ENCODE peak calls at places on chromosomes 7 and 10, in four cellular contexts. V is K562, C is Panc1, Q is HCT116. L is an unnamed sample.

GRCh38 chr10:1115262-1115955 is 59.2 kb downstream of the WDR37 start:
- DNase-seq in V (no peak), C (no peak), Q (no peak), L (no peak)

GRCh38 chr7:136869006-136869961 is 832 bp downstream of the CHRM2 start:
- DNase-seq in V (no peak), C (no peak), Q (no peak), L (no peak)

GRCh38 chr10:132139526-132139925 is 47.2 kb upstream of the DPYSL4 start:
- DNase-seq in V (no peak), C (no peak), Q (no peak), L (no peak)

GRCh38 chr10:92440578-92440977 is 133.3 kb downstream of the IDE start:
- DNase-seq in V (no peak), C (no peak), Q (no peak), L (no peak)

GRCh38 chr7:2613926-2614613 is 17.7 kb upstream of the TTYH3 start:
- DNase-seq in V (no peak), C (no peak), Q (no peak), L (no peak)

GRCh38 chr10:7432884-7433726 is 22.3 kb upstream of the SFMBT2 start:
- DNase-seq in V (no peak), C (no peak), Q (no peak), L (no peak)

GRCh38 chr7:135645296-135645904 is 16.9 kb upstream of the STMP1 start:
- DNase-seq in V (peak; percentile 52), C (no peak), Q (peak; percentile 40), L (peak; percentile 31)

GRCh38 chr10:7285545-7286322 is 125.1 kb downstream of the SFMBT2 start:
- DNase-seq in V (no peak), C (no peak), Q (no peak), L (no peak)

GRCh38 chr10:71396084-71396713 is 521 bp upstream of the CDH23 start:
- DNase-seq in V (peak; percentile 63), C (no peak), Q (no peak), L (no peak)

GRCh38 chr7:51467384-51468017 is 150.9 kb upstream of the COBL start:
- DNase-seq in V (no peak), C (no peak), Q (no peak), L (no peak)

GRCh38 chr10:47030191-47030698 is 119.0 kb downstream of the PTPN20 start:
- DNase-seq in V (no peak), C (no peak), Q (no peak), L (no peak)

GRCh38 chr10:110376021-110376773 is 71.5 kb upstream of the SMNDC1 start:
- DNase-seq in V (peak; percentile 29), C (no peak), Q (no peak), L (peak; percentile 43)

GRCh38 chr10:72146559-72147323 is 58.4 kb upstream of the SPOCK2 start:
- DNase-seq in V (no peak), C (no peak), Q (no peak), L (no peak)

GRCh38 chr7:80133361-80134104 is 1.1 kb upstream of the GNAI1 start:
- DNase-seq in V (no peak), C (no peak), Q (no peak), L (peak; percentile 16)

GRCh38 chr7:147182859-147183258 is 1066.3 kb downstream of the CNTNAP2 start:
- DNase-seq in V (no peak), C (no peak), Q (no peak), L (no peak)

GRCh38 chr7:158683541-158683940 is 21.1 kb downstream of the NCAPG2 start:
- DNase-seq in V (no peak), C (no peak), Q (no peak), L (peak; percentile 16)

GRCh38 chr7:82036146-82036886 is 266.5 kb upstream of the HGF start:
- DNase-seq in V (no peak), C (no peak), Q (no peak), L (no peak)

GRCh38 chr10:9814285-9814866 is 1203.3 kb upstream of the CELF2 start:
- DNase-seq in V (no peak), C (no peak), Q (no peak), L (no peak)

GRCh38 chr7:66430164-66430545 is 198.5 kb upstream of the KCTD7 start:
- DNase-seq in V (no peak), C (no peak), Q (no peak), L (peak; percentile 3)

GRCh38 chr10:109591631-109592030 is 331.7 kb downstream of the XPNPEP1 start:
- DNase-seq in V (no peak), C (no peak), Q (no peak), L (no peak)

GRCh38 chr10:17026686-17027485 is 102.7 kb downstream of the CUBN start:
- DNase-seq in V (no peak), C (no peak), Q (no peak), L (no peak)

GRCh38 chr7:47935336-47935735 is 12.9 kb downstream of the PKD1L1 start:
- DNase-seq in V (no peak), C (no peak), Q (no peak), L (no peak)

GRCh38 chr7:111735661-111736323 is 173.5 kb upstream of the IMMP2L start:
- DNase-seq in V (peak; percentile 89), C (peak; percentile 46), Q (peak; percentile 52), L (peak; percentile 64)

GRCh38 chr10:128044186-128044585 is 82.0 kb downstream of the MKI67 start:
- DNase-seq in V (no peak), C (no peak), Q (no peak), L (no peak)

GRCh38 chr10:89702121-89702480 is 711 bp downstream of the KIF20B start:
- DNase-seq in V (peak; percentile 9), C (peak; percentile 30), Q (no peak), L (peak; percentile 11)

GRCh38 chr10:52951819-52952218 is 179.2 kb upstream of the MBL2 start:
- DNase-seq in V (peak; percentile 16), C (no peak), Q (no peak), L (peak; percentile 59)

GRCh38 chr7:90749774-90750173 is 153.7 kb downstream of the CDK14 start:
- DNase-seq in V (no peak), C (no peak), Q (no peak), L (peak; percentile 31)

GRCh38 chr10:3397846-3398245 is 225.3 kb upstream of the PITRM1 start:
- DNase-seq in V (no peak), C (no peak), Q (no peak), L (no peak)

GRCh38 chr10:3400368-3400767 is 227.8 kb upstream of the PITRM1 start:
- DNase-seq in V (no peak), C (no peak), Q (no peak), L (no peak)

GRCh38 chr10:3399756-3400155 is 227.2 kb upstream of the PITRM1 start:
- DNase-seq in V (no peak), C (no peak), Q (no peak), L (no peak)

GRCh38 chr10:3397231-3397630 is 224.6 kb upstream of the PITRM1 start:
- DNase-seq in V (no peak), C (peak; percentile 22), Q (no peak), L (no peak)

DNA sequence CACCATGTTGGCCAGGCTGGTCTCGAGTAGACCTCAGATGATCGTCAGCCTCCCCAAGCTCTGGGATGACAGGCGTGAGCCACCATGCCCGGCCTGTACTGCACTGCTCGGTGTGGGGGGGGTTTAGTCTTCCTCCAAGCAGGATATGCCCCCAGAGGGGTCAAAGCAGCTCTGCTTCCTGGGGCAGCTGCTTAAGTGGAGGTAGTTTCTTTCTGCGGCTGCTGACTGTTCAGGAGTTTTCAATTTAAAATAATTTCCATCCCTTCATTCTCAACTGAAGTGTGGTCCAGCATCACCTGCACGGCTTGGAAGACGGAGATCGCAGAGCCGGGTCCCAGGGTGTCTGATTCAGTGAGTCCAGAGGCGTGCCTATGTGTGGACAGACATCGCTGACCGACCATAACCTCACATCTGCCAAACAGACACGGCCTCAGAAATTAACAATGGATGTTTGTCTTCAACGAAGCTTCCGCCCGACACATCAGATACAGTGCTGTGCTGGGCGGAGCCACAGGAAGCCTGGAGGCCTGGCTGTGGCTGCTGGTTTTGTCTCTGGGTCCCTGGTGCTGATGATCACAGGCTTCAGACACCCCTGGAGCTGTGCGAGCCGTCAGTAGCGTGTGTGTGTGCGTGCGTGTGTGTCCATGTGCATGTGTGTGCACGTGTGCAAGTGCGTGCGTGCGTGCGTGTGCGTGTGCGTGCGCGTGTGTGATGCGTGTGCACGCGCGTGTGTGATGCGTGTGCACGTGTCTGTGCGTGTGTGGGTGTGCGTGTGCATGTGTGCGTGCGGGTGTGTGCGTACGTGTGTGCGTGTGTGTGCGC is 226.5 kb upstream of the PITRM1 start:
- DNase-seq in V (no peak), C (no peak), Q (no peak), L (peak; percentile 84)
- TF ChIP-seq TCF7L2 in V (no peak), C (no peak), Q (no peak), L (no peak)

DNA sequence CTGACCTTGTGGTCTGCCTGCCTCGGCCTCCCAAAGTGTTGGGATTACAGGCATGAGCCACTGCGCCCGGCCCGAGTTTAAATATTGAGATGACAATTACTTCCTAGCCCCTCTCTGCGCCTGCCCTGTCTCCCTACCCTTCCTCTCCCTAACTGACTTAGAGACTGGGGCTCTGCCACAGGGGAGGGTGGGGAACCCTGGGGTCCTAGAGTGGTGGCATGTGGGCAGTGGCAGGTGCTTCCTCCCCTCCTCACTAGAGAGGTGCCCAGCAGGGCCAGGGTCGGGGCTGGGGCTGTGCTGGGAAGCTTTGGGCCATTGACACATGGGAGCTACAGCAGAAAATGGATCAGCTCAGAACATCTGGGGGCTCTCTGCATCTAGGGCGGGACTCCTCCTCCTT is 7.0 kb upstream of the ACHE start:
- DNase-seq in V (no peak), C (no peak), Q (no peak), L (no peak)
- TF ChIP-seq TCF7L2 in V (no peak), C (no peak), Q (no peak), L (no peak)

DNA sequence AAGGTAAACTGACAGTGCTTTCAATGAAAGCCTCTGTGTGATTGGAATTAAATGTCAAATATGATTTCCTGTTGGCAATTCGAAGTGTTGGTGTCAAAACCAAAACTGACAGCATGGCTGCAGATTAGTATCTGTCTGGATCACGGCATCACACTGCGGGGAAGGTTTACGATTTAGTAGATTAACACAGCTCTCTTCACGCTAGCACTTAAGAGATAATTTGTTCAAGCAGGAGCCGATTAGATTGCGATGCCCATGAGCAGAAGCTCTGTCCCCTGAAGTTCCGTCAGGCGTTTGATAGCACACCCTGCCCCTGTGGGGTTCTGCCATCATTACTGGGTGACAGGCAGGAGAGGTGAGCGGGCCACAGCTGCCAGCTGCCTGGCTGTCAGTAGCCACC is 279.5 kb upstream of the AUTS2 start:
- DNase-seq in V (no peak), C (no peak), Q (no peak), L (no peak)
- TF ChIP-seq TCF7L2 in V (no peak), C (no peak), Q (no peak), L (no peak)

DNA sequence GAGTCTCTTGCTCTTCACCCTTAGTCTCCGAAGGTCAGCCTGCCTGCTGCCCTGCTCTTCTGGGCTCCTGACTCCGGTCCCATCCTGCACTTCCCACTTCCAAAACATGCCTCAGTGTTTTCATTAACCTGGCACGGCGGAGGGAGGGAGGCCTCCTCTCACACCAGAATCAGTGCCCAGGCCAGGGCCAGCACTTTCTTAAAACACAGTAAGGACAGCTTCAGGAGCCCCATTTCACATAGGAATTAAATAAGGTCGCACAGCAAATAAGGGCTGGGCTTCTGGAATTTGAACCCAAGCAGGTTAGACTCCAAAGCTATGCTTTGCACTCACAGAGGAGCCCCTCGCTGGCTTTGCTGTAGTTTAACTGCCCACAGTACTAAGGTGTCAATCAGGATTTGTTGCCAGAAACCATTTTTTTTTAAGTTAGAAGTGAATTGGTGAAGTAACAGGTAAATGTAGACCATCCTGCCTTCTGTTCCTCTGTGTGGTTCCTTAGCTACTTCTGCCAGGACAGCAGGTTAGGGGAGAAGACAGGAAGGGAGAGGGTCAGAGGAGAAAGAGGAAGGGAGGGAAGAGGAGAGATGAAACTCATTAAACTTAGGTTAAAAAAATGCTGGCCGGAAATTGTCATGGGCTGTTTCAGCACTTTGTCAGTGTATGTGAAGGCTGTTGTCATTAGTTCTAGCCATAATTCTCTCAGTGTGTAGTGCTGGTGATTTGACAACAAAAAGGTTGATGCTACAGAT is 1.1 kb downstream of the RASSF4 start:
- DNase-seq in V (no peak), C (no peak), Q (no peak), L (peak; percentile 52)
- TF ChIP-seq TCF7L2 in V (no peak), C (no peak), Q (no peak), L (no peak)

L was measured in HepG2.